ENCODE peak calls at places on chromosomes 4 and X, in nine cellular contexts. X, B, A, P, S, C, O, N and W are unnamed samples.

GRCh38 chr4:40205259-40206198 is 8.7 kb downstream of the RHOH start:
- DNase-seq in X (no peak), B (no peak), P (no peak), S (no peak), O (no peak), A (no peak), N (no peak), C (no peak), W (no peak)

GRCh38 chr4:15436515-15436914 is 8.7 kb downstream of the C1QTNF7 start:
- DNase-seq in B (no peak), A (no peak), C (no peak), O (no peak), X (no peak), S (peak; percentile 75), N (no peak), P (no peak), W (peak; percentile 21)

GRCh38 chr4:86841309-86841708 is 7.9 kb downstream of the SLC10A6 start:
- DNase-seq in B (no peak), X (no peak), A (no peak), P (no peak), C (no peak), O (no peak), N (no peak), S (no peak), W (peak; percentile 44)

GRCh38 chr4:142238589-142238988 is 602.2 kb downstream of the IL15 start:
- DNase-seq in N (no peak), X (no peak), S (peak; percentile 5), O (no peak), A (no peak), C (no peak), P (no peak), B (no peak), W (peak; percentile 48)

GRCh38 chr4:153383131-153383530 is 38.6 kb downstream of the MND1 start:
- DNase-seq in C (no peak), B (no peak), A (no peak), S (no peak), P (no peak), X (no peak), N (no peak), O (no peak), W (no peak)

GRCh38 chr4:109005523-109005922 is 242.7 kb upstream of the ETNPPL start:
- DNase-seq in B (no peak), A (no peak), C (no peak), O (no peak), P (no peak), S (no peak), X (no peak), N (no peak), W (no peak)

GRCh38 chrX:102720237-102721168 is at the start of gene GPRASP3:
- DNase-seq in N (peak; percentile 51), S (peak; percentile 36), P (no peak), A (peak; percentile 42), C (peak; percentile 55), O (peak; percentile 23), X (no peak), B (peak; percentile 46), W (no peak)

GRCh38 chr4:128279624-128280225 is 7.9 kb downstream of the PGRMC2 start:
- DNase-seq in B (no peak), A (no peak), P (no peak), X (no peak), N (no peak), O (no peak), S (no peak), C (no peak), W (no peak)

GRCh38 chrX:2423293-2423692 is 77.5 kb downstream of the DHRSX start:
- DNase-seq in B (no peak), A (no peak), S (no peak), C (no peak), X (no peak), O (no peak), N (peak; percentile 38), P (no peak), W (peak; percentile 43)

GRCh38 chr4:100100985-100101384 is 89.3 kb downstream of the DDIT4L start:
- DNase-seq in O (no peak), P (no peak), S (no peak), B (no peak), C (no peak), N (no peak), X (no peak), A (no peak), W (no peak)

GRCh38 chrX:148417934-148418333 is 82.5 kb upstream of the AFF2 start:
- DNase-seq in N (no peak), A (no peak), P (no peak), B (no peak), C (no peak), S (no peak), O (no peak), X (no peak), W (no peak)

GRCh38 chr4:169143335-169143734 is 127.4 kb downstream of the SH3RF1 start:
- DNase-seq in P (no peak), X (no peak), C (no peak), B (no peak), N (peak; percentile 66), S (no peak), A (no peak), O (no peak), W (no peak)

GRCh38 chr4:40916880-40917279 is 167.1 kb downstream of the NSUN7 start:
- DNase-seq in S (no peak), N (peak; percentile 24), B (no peak), O (no peak), P (peak; percentile 72), A (peak; percentile 82), X (no peak), C (no peak), W (no peak)

GRCh38 chr4:42399393-42399792 is 2.1 kb downstream of the SHISA3 start:
- DNase-seq in N (no peak), A (peak; percentile 41), P (no peak), O (no peak), X (no peak), S (no peak), C (no peak), B (no peak), W (no peak)

GRCh38 chr4:38163216-38164006 is 203.2 kb downstream of the PTTG2 start:
- DNase-seq in C (no peak), X (no peak), B (no peak), A (no peak), O (no peak), S (peak; percentile 28), N (no peak), P (no peak), W (peak; percentile 71)

GRCh38 chr4:83114576-83114975 is at the start of gene PLAC8:
- DNase-seq in P (no peak), N (no peak), O (no peak), X (no peak), C (no peak), S (no peak), A (no peak), B (peak; percentile 90), W (no peak)

GRCh38 chr4:182194115-182194834 is 48.9 kb upstream of the TENM3 start:
- DNase-seq in S (no peak), O (no peak), C (no peak), A (no peak), P (no peak), N (no peak), B (no peak), X (no peak), W (no peak)

GRCh38 chr4:184850431-184851199 is 24.8 kb upstream of the ACSL1 start:
- DNase-seq in N (no peak), O (no peak), X (no peak), P (no peak), A (no peak), C (no peak), S (no peak), B (no peak), W (no peak)